ENCODE peak calls at places on chromosome 2, in seven cellular contexts. J is fibroblast of the aortic adventitia, R is RWPE1, O is IMR-90, U is Calu3, C is upper lobe of right lung, E is pancreas. B is an unnamed sample.

GRCh38 chr2:182717451-182718215 is 1.6 kb downstream of the DNAJC10 start:
- DNase-seq in E (no peak), U (no peak), O (no peak), R (no peak), J (peak), C (no peak), B (no peak)

GRCh38 chr2:39942970-39943369 is 163.9 kb upstream of the THUMPD2 start:
- DNase-seq in C (no peak), J (peak), R (no peak), E (no peak), U (no peak), O (peak), B (no peak)

GRCh38 chr2:75614062-75614710 is 32.4 kb upstream of the MRPL19 start:
- DNase-seq in E (no peak), U (no peak), R (peak), C (no peak), O (no peak), J (no peak), B (no peak)

GRCh38 chr2:33062665-33063249 is 116.0 kb downstream of the LTBP1 start:
- DNase-seq in E (no peak), O (peak), U (no peak), R (no peak), J (no peak), C (no peak), B (no peak)

GRCh38 chr2:19021100-19021476 is 337.3 kb downstream of the OSR1 start:
- DNase-seq in O (peak), J (peak), C (no peak), R (peak), U (no peak), E (no peak), B (no peak)

GRCh38 chr2:175418224-175418843 is 236.8 kb upstream of the ATP5MC3 start:
- DNase-seq in E (no peak), R (no peak), U (no peak), C (no peak), J (no peak), O (no peak), B (no peak)

GRCh38 chr2:239465017-239466001 is 64.5 kb upstream of the HDAC4 start:
- DNase-seq in O (no peak), C (peak), U (peak), J (no peak), R (peak), E (peak), B (peak)

GRCh38 chr2:175698076-175698475 is 304.0 kb downstream of the LNPK start:
- DNase-seq in C (no peak), J (no peak), U (no peak), O (no peak), E (no peak), R (no peak), B (no peak)

GRCh38 chr2:180006781-180007579 is at the start of gene CWC22:
- DNase-seq in R (peak), J (peak), O (peak), E (peak), C (peak), U (peak), B (peak)

GRCh38 chr2:185132501-185133041 is 534.2 kb downstream of the ZNF804A start:
- DNase-seq in U (no peak), C (peak), J (no peak), R (no peak), E (no peak), O (no peak), B (no peak)

GRCh38 chr2:28684142-28684858 is 67.3 kb upstream of the PPP1CB start:
- DNase-seq in R (no peak), O (no peak), C (no peak), J (no peak), E (no peak), U (no peak), B (no peak)

GRCh38 chr2:128446049-128446811 is 127.6 kb upstream of the HS6ST1 start:
- DNase-seq in J (no peak), E (no peak), U (no peak), C (peak), R (no peak), O (no peak), B (peak)

GRCh38 chr2:137928547-137929503 is 35.4 kb upstream of the HNMT start:
- DNase-seq in U (no peak), O (peak), J (peak), C (no peak), E (no peak), R (peak), B (no peak)

GRCh38 chr2:226791056-226791486 is 8.5 kb downstream of the IRS1 start:
- DNase-seq in O (peak), E (no peak), C (peak), J (peak), R (peak), U (no peak), B (peak)

GRCh38 chr2:233814063-233814435 is 35.9 kb downstream of the MROH2A start:
- DNase-seq in R (peak), U (peak), C (no peak), J (peak), O (peak), E (no peak), B (no peak)

GRCh38 chr2:192245329-192245728 is 50.6 kb upstream of the TMEFF2 start:
- DNase-seq in J (peak), E (no peak), R (no peak), O (no peak), C (no peak), U (no peak), B (no peak)

GRCh38 chr2:24169031-24169430 is 5.8 kb upstream of the FAM228A start:
- DNase-seq in E (no peak), U (no peak), O (no peak), R (no peak), J (no peak), C (no peak), B (no peak)

GRCh38 chr2:37782721-37783438 is 111.4 kb upstream of the CDC42EP3 start:
- DNase-seq in J (no peak), R (no peak), C (no peak), E (no peak), U (no peak), O (peak), B (no peak)

GRCh38 chr2:217903859-217904613 is 98.8 kb downstream of the TNS1 start:
- DNase-seq in O (peak), E (peak), J (peak), U (no peak), C (peak), R (no peak), B (no peak)

GRCh38 chr2:151907933-151908882 is 80.0 kb upstream of the ARL5A start:
- DNase-seq in J (peak), R (no peak), E (no peak), U (no peak), O (no peak), C (no peak), B (no peak)

GRCh38 chr2:40168546-40168945 is 283.3 kb downstream of the SLC8A1 start:
- DNase-seq in U (no peak), E (no peak), J (no peak), O (no peak), C (no peak), R (no peak), B (no peak)

GRCh38 chr2:196101325-196101981 is 32.8 kb upstream of the DNAH7 start:
- DNase-seq in R (no peak), J (peak), O (peak), C (no peak), E (no peak), U (no peak), B (no peak)

GRCh38 chr2:25362564-25363145 is 20.9 kb upstream of the DNMT3A start:
- DNase-seq in E (no peak), U (no peak), C (no peak), R (no peak), J (no peak), O (no peak), B (peak)

GRCh38 chr2:177108890-177109289 is 103.7 kb upstream of the HNRNPA3 start:
- DNase-seq in O (no peak), C (no peak), J (no peak), R (no peak), U (no peak), E (no peak), B (no peak)

GRCh38 chr2:177101930-177102329 is 110.7 kb upstream of the HNRNPA3 start:
- DNase-seq in O (no peak), U (no peak), R (no peak), J (no peak), C (no peak), E (no peak), B (no peak)

GRCh38 chr2:177106212-177106611 is 106.4 kb upstream of the HNRNPA3 start:
- DNase-seq in C (no peak), E (no peak), R (peak), J (no peak), U (peak), O (no peak), B (no peak)
- TF ChIP-seq CTCF in C (no peak), E (no peak), R (no peak), J (no peak), U (peak), O (no peak), B (no peak)

GRCh38 chr2:206824993-206825392 is 59.6 kb downstream of the FASTKD2 start:
- DNase-seq in C (no peak), U (no peak), O (no peak), J (no peak), E (no peak), R (no peak), B (no peak)
- TF ChIP-seq CTCF in C (no peak), U (no peak), O (no peak), J (no peak), E (no peak), R (no peak), B (no peak)

GRCh38 chr2:204337638-204338037 is 207.6 kb upstream of the PARD3B start:
- DNase-seq in E (no peak), R (no peak), J (no peak), U (no peak), C (no peak), O (no peak), B (no peak)

GRCh38 chr2:204343685-204344084 is 201.6 kb upstream of the PARD3B start:
- DNase-seq in O (no peak), C (no peak), E (no peak), R (no peak), U (peak), J (no peak), B (no peak)

GRCh38 chr2:204341887-204342276 is 203.4 kb upstream of the PARD3B start:
- DNase-seq in E (no peak), R (no peak), J (no peak), U (no peak), C (no peak), O (no peak), B (no peak)

GRCh38 chr2:204339212-204339715 is 206.0 kb upstream of the PARD3B start:
- DNase-seq in R (no peak), U (no peak), J (no peak), O (no peak), C (no peak), E (no peak), B (no peak)

GRCh38 chr2:204340511-204340910 is 204.8 kb upstream of the PARD3B start:
- DNase-seq in E (no peak), R (no peak), O (no peak), C (no peak), J (no peak), U (no peak), B (no peak)
- TF ChIP-seq CTCF in E (no peak), R (no peak), O (no peak), C (no peak), J (no peak), U (no peak), B (no peak)

DNA sequence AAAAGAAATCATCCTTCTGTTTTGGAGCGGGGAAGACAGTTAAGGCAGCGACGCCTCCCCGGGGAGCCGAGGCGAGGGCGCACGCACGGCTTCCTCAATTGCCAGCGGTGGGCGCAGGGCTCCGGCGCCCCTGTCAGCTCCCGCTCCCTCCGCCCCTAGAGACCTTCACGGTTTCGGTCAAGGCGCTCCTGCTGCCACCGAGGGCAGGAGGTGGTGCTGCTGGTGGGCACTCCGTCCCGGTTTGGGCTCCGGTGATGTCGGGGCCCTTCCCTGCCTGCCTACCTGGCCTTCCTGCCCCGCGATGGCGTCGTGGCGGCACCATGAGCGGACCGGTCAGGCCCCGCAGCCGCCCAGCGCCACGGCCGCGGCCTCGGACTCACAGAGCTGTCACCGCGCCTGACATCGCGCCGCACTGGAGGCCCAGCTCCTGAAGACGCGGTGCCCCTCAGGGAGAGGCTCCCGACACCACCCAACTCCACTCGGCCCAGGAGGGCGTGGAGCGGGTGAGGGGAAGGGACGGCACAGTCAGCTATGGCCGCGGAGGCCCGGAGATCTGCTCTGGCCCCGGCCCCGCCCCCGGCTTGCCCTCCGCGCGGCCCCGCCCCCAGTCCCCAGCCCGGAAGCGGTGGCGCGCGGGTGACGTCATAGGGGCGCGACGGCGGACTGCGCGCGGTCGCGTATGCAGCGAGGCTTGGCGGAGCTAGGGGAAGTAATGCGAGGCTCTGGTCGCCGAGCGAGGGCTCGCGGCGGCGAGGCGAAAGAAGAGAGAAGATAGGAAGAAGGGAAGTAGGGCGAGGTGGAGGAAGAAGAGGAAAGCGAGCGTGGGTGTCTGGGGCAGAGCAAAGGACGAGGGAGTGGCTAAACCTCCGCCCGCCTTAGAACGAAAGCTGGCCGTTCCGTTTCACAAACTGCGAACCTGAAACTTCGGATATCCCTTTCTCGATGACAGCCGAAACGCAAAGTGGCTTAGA is at the start of gene SLC35F5:
- DNase-seq in R (peak), J (peak), O (peak), C (peak), E (peak), U (peak), B (peak)
- TF ChIP-seq CTCF in R (no peak), J (no peak), O (no peak), C (no peak), E (no peak), U (no peak), B (no peak)

DNA sequence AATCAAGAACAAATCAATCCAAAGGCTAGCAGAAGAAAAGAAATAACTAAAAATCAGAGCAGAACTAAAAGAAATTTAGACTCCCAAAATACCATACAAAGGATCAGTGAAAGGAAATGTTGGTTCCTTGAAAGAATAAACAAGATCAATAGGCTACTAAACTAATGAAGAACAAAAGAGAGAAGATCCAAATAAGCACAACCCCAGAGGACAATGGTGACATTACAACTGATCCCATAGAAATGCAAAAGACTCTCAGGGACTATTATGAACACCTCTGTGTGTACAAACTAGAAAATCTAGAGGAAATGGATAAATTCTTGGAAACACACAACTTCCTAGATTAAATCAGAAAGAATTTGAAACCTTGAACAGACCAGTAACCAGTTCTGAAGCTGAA is 1186.9 kb downstream of the LRP1B start:
- DNase-seq in R (no peak), C (no peak), O (no peak), J (no peak), E (no peak), U (no peak), B (no peak)
- TF ChIP-seq CTCF in R (no peak), C (no peak), O (no peak), J (no peak), E (no peak), U (no peak), B (no peak)